ENCODE peak calls at places on chromosome 14, in five cellular contexts. P is A549, R is HepG2, X is IMR-90, V is K562. U is an unnamed sample.

GRCh38 chr14:43651896-43652295 is 855.2 kb downstream of the FSCB start:
- DNase-seq in X (no peak), R (no peak), V (no peak), P (no peak), U (no peak)

GRCh38 chr14:56650075-56650474 is 70.5 kb downstream of the TMEM260 start:
- DNase-seq in R (no peak), P (no peak), X (no peak), V (no peak), U (no peak)

GRCh38 chr14:105894125-105894977 is 368.0 kb downstream of the TMEM121 start:
- DNase-seq in X (no peak), V (peak), R (no peak), P (no peak), U (no peak)

GRCh38 chr14:85234626-85235025 is 295.3 kb upstream of the FLRT2 start:
- DNase-seq in V (no peak), P (peak), R (no peak), X (no peak), U (no peak)

GRCh38 chr14:61596985-61597384 is 98.3 kb upstream of the HIF1A start:
- DNase-seq in V (no peak), X (no peak), R (no peak), P (no peak), U (no peak)

GRCh38 chr14:64828096-64828495 is 51.6 kb downstream of the SPTB start:
- DNase-seq in P (no peak), V (no peak), X (no peak), R (no peak), U (no peak)

GRCh38 chr14:90534091-90534837 is 137.4 kb downstream of the CALM1 start:
- DNase-seq in X (peak), R (no peak), V (no peak), P (no peak), U (no peak)

GRCh38 chr14:69711471-69712216 is 55.3 kb upstream of the SRSF5 start:
- DNase-seq in V (no peak), X (no peak), P (no peak), R (no peak), U (no peak)

GRCh38 chr14:38208825-38209562 is 1.3 kb downstream of the SSTR1 start:
- DNase-seq in P (no peak), V (no peak), X (peak), R (peak), U (peak)

GRCh38 chr14:21476526-21476924 is 234 bp downstream of the RAB2B start:
- DNase-seq in P (peak), V (peak), X (no peak), R (peak), U (peak)

GRCh38 chr14:68685419-68686211 is 107.3 kb downstream of the ZFP36L1 start:
- DNase-seq in V (no peak), X (peak), R (peak), P (no peak), U (no peak)

GRCh38 chr14:68961361-68961760 is 17.7 kb downstream of the ACTN1 start:
- DNase-seq in X (no peak), P (no peak), V (no peak), R (no peak), U (no peak)

GRCh38 chr14:84202486-84202885 is 1327.5 kb upstream of the FLRT2 start:
- DNase-seq in P (no peak), X (no peak), R (no peak), V (no peak), U (no peak)

GRCh38 chr14:101249676-101250036 is 311.6 kb upstream of the DIO3 start:
- DNase-seq in P (no peak), R (no peak), V (no peak), X (no peak), U (no peak)

GRCh38 chr14:73238262-73238852 is 1.1 kb downstream of the PAPLN start:
- DNase-seq in R (peak), P (peak), X (peak), V (no peak), U (no peak)

GRCh38 chr14:68140801-68141200 is 321.2 kb downstream of the RAD51B start:
- DNase-seq in V (no peak), X (no peak), R (no peak), P (no peak), U (no peak)

GRCh38 chr14:77458249-77458950 is 507 bp downstream of the AHSA1 start:
- DNase-seq in R (peak), X (peak), V (peak), P (peak), U (peak)

GRCh38 chr14:59631237-59631636 is 54.6 kb upstream of the CCDC175 start:
- DNase-seq in R (peak), X (no peak), V (peak), P (no peak), U (peak)

GRCh38 chr14:100770046-100770445 is 43.4 kb downstream of the DLK1 start:
- DNase-seq in P (no peak), R (no peak), V (no peak), X (no peak), U (no peak)

GRCh38 chr14:71694888-71695505 is 237.2 kb upstream of the RGS6 start:
- DNase-seq in P (no peak), V (no peak), X (no peak), R (no peak), U (no peak)

GRCh38 chr14:65290830-65291229 is 121.7 kb upstream of the FUT8 start:
- DNase-seq in V (no peak), R (peak), P (no peak), X (peak), U (no peak)

GRCh38 chr14:79920180-79920579 is 291.1 kb downstream of the DIO2 start:
- DNase-seq in P (no peak), R (no peak), V (no peak), X (no peak), U (no peak)

GRCh38 chr14:89899917-89900680 is 54.4 kb downstream of the EFCAB11 start:
- DNase-seq in R (peak), P (no peak), V (no peak), X (peak), U (peak)

GRCh38 chr14:84403585-84403984 is 1126.4 kb upstream of the FLRT2 start:
- DNase-seq in P (no peak), R (no peak), X (no peak), V (no peak), U (no peak)

GRCh38 chr14:105019861-105020814 is 745 bp downstream of the CDCA4 start:
- DNase-seq in R (no peak), X (peak), V (no peak), P (no peak), U (peak)

GRCh38 chr14:100375273-100375962 is 52.3 kb downstream of the SLC25A47 start:
- DNase-seq in P (no peak), V (peak), X (peak), R (peak), U (no peak)

GRCh38 chr14:90419200-90419599 is 22.4 kb downstream of the CALM1 start:
- DNase-seq in X (peak), V (no peak), R (no peak), P (peak), U (no peak)

GRCh38 chr14:105867961-105868599 is 341.7 kb downstream of the TMEM121 start:
- DNase-seq in X (no peak), R (no peak), P (no peak), V (no peak), U (no peak)

DNA sequence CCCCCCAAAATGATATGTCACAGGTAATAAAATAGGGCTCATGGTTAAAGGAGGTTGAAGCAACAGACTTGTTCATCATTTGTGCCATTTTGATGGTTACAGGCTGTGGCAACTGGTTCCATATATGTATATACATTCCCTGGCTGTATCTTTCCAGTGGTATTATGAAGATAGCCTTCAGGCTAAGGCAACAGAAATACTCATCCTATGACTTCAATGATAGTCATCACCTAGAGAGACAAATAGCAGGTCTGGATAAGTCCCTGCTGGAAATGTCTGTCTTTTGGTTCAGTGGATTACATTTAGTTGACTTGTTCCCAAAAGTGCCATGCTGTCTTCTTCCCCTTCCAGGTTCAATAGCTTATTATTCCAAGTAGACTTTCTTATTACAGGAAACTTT is 997.4 kb downstream of the FLRT2 start:
- DNase-seq in X (peak), V (no peak), P (no peak), R (no peak), U (no peak)
- TF ChIP-seq BHLHE40 in X (no peak), V (no peak), P (no peak), R (no peak), U (no peak)

GRCh38 chr14:103336191-103336590 is 2.2 kb downstream of the EIF5 start:
- DNase-seq in R (no peak), P (no peak), X (no peak), V (no peak), U (no peak)

GRCh38 chr14:103337794-103338193 is 3.8 kb downstream of the EIF5 start:
- DNase-seq in R (no peak), P (no peak), V (no peak), X (no peak), U (no peak)

GRCh38 chr14:103333754-103334643 is at the start of gene EIF5:
- DNase-seq in P (peak), R (peak), V (peak), X (peak), U (peak)

GRCh38 chr14:103332143-103332919 is 1.7 kb upstream of the EIF5 start:
- DNase-seq in P (no peak), V (no peak), R (no peak), X (no peak), U (no peak)

GRCh38 chr14:103334644-103335603 is 887 bp downstream of the EIF5 start:
- DNase-seq in V (peak), P (no peak), X (peak), R (peak), U (peak)
- TF ChIP-seq BHLHE40 in V (no peak), P (no peak), X (no peak), R (no peak), U (no peak)

GRCh38 chr14:50545618-50546017 is 13.2 kb upstream of the MAP4K5 start:
- DNase-seq in P (no peak), V (no peak), X (no peak), R (peak), U (no peak)
- TF ChIP-seq BHLHE40 in P (no peak), V (no peak), X (no peak), R (no peak), U (no peak)

GRCh38 chr14:98140862-98141261 is 1131.1 kb downstream of the BCL11B start:
- DNase-seq in V (no peak), P (no peak), R (no peak), X (no peak), U (no peak)

GRCh38 chr14:98146416-98146815 is 1125.6 kb downstream of the BCL11B start:
- DNase-seq in R (no peak), P (no peak), X (no peak), V (no peak), U (no peak)

GRCh38 chr14:98143566-98143965 is 1128.4 kb downstream of the BCL11B start:
- DNase-seq in R (no peak), V (no peak), P (no peak), X (no peak), U (no peak)

DNA sequence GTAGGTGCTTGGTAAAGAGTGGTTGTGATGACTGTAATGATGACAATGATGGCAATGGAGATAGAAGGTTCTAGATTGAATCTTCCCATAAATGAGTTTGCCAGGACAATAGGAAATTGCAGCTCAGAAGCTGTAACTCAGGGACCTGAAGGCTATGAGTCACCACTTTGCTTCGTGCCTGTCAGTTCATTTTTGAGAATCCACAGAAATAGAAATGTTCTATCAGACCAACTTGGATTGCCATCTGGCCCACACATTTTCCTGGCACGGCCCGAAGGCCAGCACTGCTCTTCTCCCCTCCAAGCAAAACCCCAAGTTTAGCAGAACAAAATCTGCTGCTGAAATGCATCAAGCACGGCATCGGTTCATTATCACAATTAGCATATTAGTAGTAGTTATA is 1127.0 kb downstream of the BCL11B start:
- DNase-seq in X (no peak), R (no peak), P (no peak), V (no peak), U (no peak)
- TF ChIP-seq BHLHE40 in X (no peak), R (no peak), P (no peak), V (no peak), U (no peak)

GRCh38 chr14:93207468-93208308 is 632 bp downstream of the UBR7 start:
- DNase-seq in P (peak), X (peak), V (peak), R (no peak), U (peak)
- TF ChIP-seq BHLHE40 in P (no peak), X (no peak), V (no peak), R (no peak), U (no peak)

DNA sequence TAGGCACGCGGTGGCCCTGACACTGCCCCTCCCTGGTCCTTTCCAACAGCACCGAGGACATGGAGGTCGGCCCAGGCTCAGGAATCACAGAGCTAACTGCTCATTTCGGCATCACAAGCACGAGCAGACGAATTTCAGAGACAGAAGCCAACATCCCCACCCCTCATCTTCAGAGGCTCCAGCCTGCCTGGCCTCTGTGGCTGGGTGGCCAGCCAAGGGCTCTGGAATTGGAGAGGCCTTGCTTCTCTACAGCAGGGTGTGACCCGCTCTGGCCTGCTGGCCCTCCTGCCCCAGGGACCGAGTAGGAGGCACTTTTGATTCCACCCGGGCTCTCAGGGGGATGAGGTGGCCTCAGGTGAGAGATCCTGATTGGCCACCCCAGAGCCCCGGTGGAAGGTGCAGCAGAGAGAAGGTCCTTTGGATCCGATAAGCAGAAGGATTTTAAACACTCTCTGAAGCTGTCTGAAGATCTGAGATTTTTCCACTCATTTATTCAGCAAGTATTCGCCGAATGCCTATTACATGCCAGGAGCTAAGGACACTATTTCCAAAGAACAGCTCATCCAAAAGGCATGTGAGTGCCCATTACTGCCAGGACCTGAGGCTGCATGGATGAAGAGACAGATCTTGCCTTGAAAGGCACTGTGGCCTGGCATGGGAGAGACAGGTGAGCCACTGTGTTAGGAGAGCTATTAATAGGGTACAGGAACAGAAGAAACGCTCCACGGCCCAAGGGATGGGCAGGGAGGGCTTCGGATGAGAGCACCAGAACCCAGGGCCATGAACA is 10.3 kb downstream of the BAG5 start:
- DNase-seq in R (no peak), X (peak), V (no peak), P (no peak), U (no peak)
- TF ChIP-seq BHLHE40 in R (no peak), X (no peak), V (no peak), P (no peak), U (no peak)

U was measured in HEK293T.